ENCODE peak calls at places on chromosomes 11 and 22, in eight cellular contexts. One of them, this sample, is unnamed.

GRCh38 chr11:119683783-119684182 is 45.2 kb downstream of the NECTIN1 start:
- DNase-seq in spleen: no peak
- DNase-seq in GM12878: no peak
- DNase-seq in A549: no peak
- DNase-seq in heart left ventricle: no peak
- DNase-seq in body of pancreas: peak; percentile 74
- DNase-seq in sigmoid colon: no peak
- DNase-seq in HCT116: no peak
- DNase-seq in this sample: no peak

GRCh38 chr22:20439928-20440575 is 2.4 kb upstream of the SCARF2 start:
- DNase-seq in spleen: peak; percentile 62
- DNase-seq in GM12878: no peak
- DNase-seq in A549: no peak
- DNase-seq in heart left ventricle: peak; percentile 13
- DNase-seq in body of pancreas: no peak
- DNase-seq in sigmoid colon: peak; percentile 54
- DNase-seq in HCT116: no peak
- DNase-seq in this sample: no peak

GRCh38 chr11:130416906-130417305 is 11.5 kb downstream of the ADAMTS8 start:
- DNase-seq in spleen: no peak
- DNase-seq in GM12878: no peak
- DNase-seq in A549: no peak
- DNase-seq in heart left ventricle: no peak
- DNase-seq in body of pancreas: no peak
- DNase-seq in sigmoid colon: no peak
- DNase-seq in HCT116: no peak
- DNase-seq in this sample: no peak

GRCh38 chr11:61327669-61328071 is 5.2 kb downstream of the DDB1 start:
- DNase-seq in spleen: no peak
- DNase-seq in GM12878: no peak
- DNase-seq in A549: no peak
- DNase-seq in heart left ventricle: no peak
- DNase-seq in body of pancreas: no peak
- DNase-seq in sigmoid colon: no peak
- DNase-seq in HCT116: no peak
- DNase-seq in this sample: no peak

GRCh38 chr11:2687223-2687530 is 12.6 kb downstream of the KCNQ1OT1 start:
- DNase-seq in spleen: peak; percentile 44
- DNase-seq in GM12878: no peak
- DNase-seq in A549: no peak
- DNase-seq in heart left ventricle: no peak
- DNase-seq in body of pancreas: peak; percentile 12
- DNase-seq in sigmoid colon: peak; percentile 42
- DNase-seq in HCT116: no peak
- DNase-seq in this sample: no peak

GRCh38 chr22:31040542-31041398 is 40.3 kb upstream of the SMTN start:
- DNase-seq in spleen: no peak
- DNase-seq in GM12878: no peak
- DNase-seq in A549: no peak
- DNase-seq in heart left ventricle: no peak
- DNase-seq in body of pancreas: no peak
- DNase-seq in sigmoid colon: peak; percentile 67
- DNase-seq in HCT116: no peak
- DNase-seq in this sample: no peak

GRCh38 chr11:111359223-111360149 is 19.6 kb downstream of the POU2AF1 start:
- DNase-seq in spleen: no peak
- DNase-seq in GM12878: no peak
- DNase-seq in A549: no peak
- DNase-seq in heart left ventricle: no peak
- DNase-seq in body of pancreas: no peak
- DNase-seq in sigmoid colon: no peak
- DNase-seq in HCT116: no peak
- DNase-seq in this sample: no peak

GRCh38 chr22:35648066-35649025 is at the start of gene APOL6:
- DNase-seq in spleen: peak; percentile 81
- DNase-seq in GM12878: peak; percentile 65
- DNase-seq in A549: peak; percentile 23
- DNase-seq in heart left ventricle: no peak
- DNase-seq in body of pancreas: peak; percentile 26
- DNase-seq in sigmoid colon: peak; percentile 74
- DNase-seq in HCT116: no peak
- DNase-seq in this sample: peak; percentile 75

GRCh38 chr22:48083502-48083901 is 1321.1 kb downstream of the TBC1D22A start:
- DNase-seq in spleen: peak; percentile 54
- DNase-seq in GM12878: no peak
- DNase-seq in A549: no peak
- DNase-seq in heart left ventricle: no peak
- DNase-seq in body of pancreas: no peak
- DNase-seq in sigmoid colon: peak; percentile 27
- DNase-seq in HCT116: no peak
- DNase-seq in this sample: no peak

GRCh38 chr22:48779661-48780596 is 1047.7 kb downstream of the BRD1 start:
- DNase-seq in spleen: no peak
- DNase-seq in GM12878: no peak
- DNase-seq in A549: no peak
- DNase-seq in heart left ventricle: no peak
- DNase-seq in body of pancreas: no peak
- DNase-seq in sigmoid colon: peak; percentile 52
- DNase-seq in HCT116: no peak
- DNase-seq in this sample: no peak

GRCh38 chr11:1899686-1900085 is 8.0 kb upstream of the PRR33 start:
- DNase-seq in spleen: no peak
- DNase-seq in GM12878: no peak
- DNase-seq in A549: no peak
- DNase-seq in heart left ventricle: no peak
- DNase-seq in body of pancreas: no peak
- DNase-seq in sigmoid colon: no peak
- DNase-seq in HCT116: no peak
- DNase-seq in this sample: no peak

GRCh38 chr11:82714346-82715174 is 19.1 kb downstream of the FAM181B start:
- DNase-seq in spleen: no peak
- DNase-seq in GM12878: no peak
- DNase-seq in A549: no peak
- DNase-seq in heart left ventricle: no peak
- DNase-seq in body of pancreas: no peak
- DNase-seq in sigmoid colon: no peak
- DNase-seq in HCT116: no peak
- DNase-seq in this sample: no peak

GRCh38 chr11:47215366-47215925 is 672 bp downstream of the DDB2 start:
- DNase-seq in spleen: no peak
- DNase-seq in GM12878: peak; percentile 32
- DNase-seq in A549: no peak
- DNase-seq in heart left ventricle: no peak
- DNase-seq in body of pancreas: no peak
- DNase-seq in sigmoid colon: no peak
- DNase-seq in HCT116: no peak
- DNase-seq in this sample: no peak

GRCh38 chr11:45806072-45806933 is 1.4 kb downstream of the SLC35C1 start:
- DNase-seq in spleen: no peak
- DNase-seq in GM12878: no peak
- DNase-seq in A549: no peak
- DNase-seq in heart left ventricle: no peak
- DNase-seq in body of pancreas: no peak
- DNase-seq in sigmoid colon: no peak
- DNase-seq in HCT116: no peak
- DNase-seq in this sample: no peak

GRCh38 chr22:35862697-35863096 is 145.0 kb downstream of the APOL5 start:
- DNase-seq in spleen: no peak
- DNase-seq in GM12878: no peak
- DNase-seq in A549: no peak
- DNase-seq in heart left ventricle: no peak
- DNase-seq in body of pancreas: no peak
- DNase-seq in sigmoid colon: no peak
- DNase-seq in HCT116: no peak
- DNase-seq in this sample: no peak

GRCh38 chr11:95469268-95469667 is 238.3 kb upstream of the SESN3 start:
- DNase-seq in spleen: no peak
- DNase-seq in GM12878: no peak
- DNase-seq in A549: no peak
- DNase-seq in heart left ventricle: no peak
- DNase-seq in body of pancreas: no peak
- DNase-seq in sigmoid colon: no peak
- DNase-seq in HCT116: no peak
- DNase-seq in this sample: no peak

GRCh38 chr22:48147404-48147803 is 1385.0 kb downstream of the TBC1D22A start:
- DNase-seq in spleen: no peak
- DNase-seq in GM12878: no peak
- DNase-seq in A549: no peak
- DNase-seq in heart left ventricle: no peak
- DNase-seq in body of pancreas: no peak
- DNase-seq in sigmoid colon: no peak
- DNase-seq in HCT116: no peak
- DNase-seq in this sample: no peak

GRCh38 chr11:130677486-130678153 is 229.2 kb downstream of the ADAMTS15 start:
- DNase-seq in spleen: no peak
- DNase-seq in GM12878: no peak
- DNase-seq in A549: peak; percentile 42
- DNase-seq in heart left ventricle: peak; percentile 43
- DNase-seq in body of pancreas: peak; percentile 31
- DNase-seq in sigmoid colon: no peak
- DNase-seq in HCT116: no peak
- DNase-seq in this sample: no peak

GRCh38 chr11:122797651-122798050 is 40.6 kb upstream of the CRTAM start:
- DNase-seq in spleen: no peak
- DNase-seq in GM12878: no peak
- DNase-seq in A549: no peak
- DNase-seq in heart left ventricle: no peak
- DNase-seq in body of pancreas: no peak
- DNase-seq in sigmoid colon: no peak
- DNase-seq in HCT116: no peak
- DNase-seq in this sample: no peak

DNA sequence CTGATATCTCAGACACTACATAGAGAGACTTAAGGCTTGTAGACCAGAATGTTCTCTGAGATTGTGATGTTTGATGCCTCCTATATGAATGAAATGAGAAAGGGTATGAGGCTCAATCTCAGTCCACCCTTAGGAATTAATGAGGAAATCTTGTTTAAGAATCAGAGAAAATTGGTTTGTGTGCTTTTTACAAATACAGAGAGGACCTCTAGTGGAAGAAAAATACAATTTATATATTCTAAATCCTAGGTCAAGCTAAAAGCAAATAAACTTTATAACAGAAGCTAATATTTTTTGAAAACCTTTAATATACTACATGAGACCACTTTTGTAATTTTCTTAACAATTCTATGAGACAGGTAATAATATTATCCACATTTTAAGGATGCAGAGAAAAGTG is 5.0 kb upstream of the OR52H1 start:
- DNase-seq in spleen: no peak
- DNase-seq in GM12878: no peak
- DNase-seq in A549: no peak
- DNase-seq in heart left ventricle: no peak
- DNase-seq in body of pancreas: no peak
- DNase-seq in sigmoid colon: no peak
- DNase-seq in HCT116: no peak
- DNase-seq in this sample: no peak
- TF ChIP-seq POLR2A in spleen: no peak
- TF ChIP-seq POLR2A in GM12878: no peak
- TF ChIP-seq POLR2A in A549: no peak
- TF ChIP-seq POLR2A in heart left ventricle: no peak
- TF ChIP-seq POLR2A in body of pancreas: no peak
- TF ChIP-seq POLR2A in sigmoid colon: no peak
- TF ChIP-seq POLR2A in HCT116: no peak
- TF ChIP-seq POLR2A in this sample: no peak

GRCh38 chr22:25750569-25751173 is 8.7 kb downstream of the MYO18B start:
- DNase-seq in spleen: no peak
- DNase-seq in GM12878: no peak
- DNase-seq in A549: no peak
- DNase-seq in heart left ventricle: no peak
- DNase-seq in body of pancreas: no peak
- DNase-seq in sigmoid colon: no peak
- DNase-seq in HCT116: no peak
- DNase-seq in this sample: peak; percentile 58
- TF ChIP-seq POLR2A in spleen: no peak
- TF ChIP-seq POLR2A in GM12878: no peak
- TF ChIP-seq POLR2A in A549: no peak
- TF ChIP-seq POLR2A in heart left ventricle: no peak
- TF ChIP-seq POLR2A in body of pancreas: no peak
- TF ChIP-seq POLR2A in sigmoid colon: no peak
- TF ChIP-seq POLR2A in HCT116: no peak
- TF ChIP-seq POLR2A in this sample: no peak

DNA sequence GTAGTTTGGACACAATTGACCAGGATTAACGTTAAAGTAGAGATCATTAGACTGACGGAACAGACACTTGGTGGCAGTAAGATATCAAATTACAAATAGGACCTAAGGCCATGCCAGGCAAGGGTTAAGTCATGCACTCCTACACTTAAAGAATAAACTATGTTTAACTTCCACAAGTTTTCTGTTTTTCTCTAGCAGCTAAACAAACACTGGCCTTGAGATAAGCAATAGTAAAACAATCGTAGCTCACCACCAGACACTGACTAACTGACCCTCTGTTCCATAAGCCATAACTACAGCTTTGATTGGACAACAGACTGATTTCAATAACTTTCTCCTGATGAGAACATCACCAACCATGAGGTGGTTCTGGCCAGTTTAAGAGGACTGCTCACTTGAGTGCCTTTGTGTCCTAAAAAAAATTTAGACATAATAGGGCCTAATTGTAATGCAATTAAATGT is 2.0 kb upstream of the CEP126 start:
- DNase-seq in spleen: no peak
- DNase-seq in GM12878: no peak
- DNase-seq in A549: peak; percentile 68
- DNase-seq in heart left ventricle: no peak
- DNase-seq in body of pancreas: no peak
- DNase-seq in sigmoid colon: no peak
- DNase-seq in HCT116: no peak
- DNase-seq in this sample: no peak
- TF ChIP-seq POLR2A in spleen: no peak
- TF ChIP-seq POLR2A in GM12878: no peak
- TF ChIP-seq POLR2A in A549: no peak
- TF ChIP-seq POLR2A in heart left ventricle: no peak
- TF ChIP-seq POLR2A in body of pancreas: no peak
- TF ChIP-seq POLR2A in sigmoid colon: no peak
- TF ChIP-seq POLR2A in HCT116: no peak
- TF ChIP-seq POLR2A in this sample: no peak

DNA sequence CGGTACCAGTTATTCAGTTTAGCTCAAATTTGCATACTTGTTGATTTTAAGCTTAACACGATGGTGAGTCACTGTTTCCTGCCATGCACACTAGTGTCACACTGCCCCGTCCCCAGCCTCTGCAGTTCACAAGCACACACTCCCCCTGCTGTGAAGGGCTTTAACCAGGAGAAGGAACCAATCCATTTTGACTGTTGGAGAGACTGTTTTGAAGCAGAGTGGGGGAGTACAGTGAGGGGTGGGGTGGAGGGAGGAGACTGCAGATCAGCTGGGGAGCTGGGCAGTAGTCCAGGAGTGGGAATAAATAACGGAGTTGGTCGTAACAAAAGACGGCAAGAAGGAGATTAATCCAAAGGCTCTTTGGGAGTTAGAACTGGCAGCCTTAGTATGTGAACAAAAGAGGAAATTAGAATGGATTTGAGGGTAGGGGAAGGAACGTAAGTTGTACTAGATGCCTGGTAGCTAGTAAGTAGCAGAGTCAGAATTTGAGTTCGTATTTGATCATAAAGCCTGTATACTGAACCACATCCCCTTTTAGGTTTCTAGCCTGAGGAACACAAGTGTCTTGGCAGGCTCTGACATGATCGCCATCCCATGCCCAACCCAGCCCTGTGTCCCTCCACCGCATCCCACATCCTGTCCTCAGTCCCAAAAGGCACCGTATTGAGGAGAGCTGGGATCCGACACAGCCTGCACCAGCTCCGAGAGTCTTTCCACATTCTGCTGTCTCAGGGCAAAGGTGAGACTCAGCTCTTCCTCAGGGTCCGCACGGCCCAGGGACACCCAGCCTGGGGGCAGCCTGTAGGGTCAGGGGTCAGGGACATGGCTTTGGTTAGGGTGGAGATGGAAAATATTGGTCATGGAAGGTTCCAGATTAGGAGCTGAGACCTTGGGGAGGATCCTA is 853 bp downstream of the TPP1 start:
- DNase-seq in spleen: peak; percentile 86
- DNase-seq in GM12878: no peak
- DNase-seq in A549: no peak
- DNase-seq in heart left ventricle: no peak
- DNase-seq in body of pancreas: no peak
- DNase-seq in sigmoid colon: peak; percentile 85
- DNase-seq in HCT116: no peak
- DNase-seq in this sample: peak; percentile 65
- TF ChIP-seq POLR2A in spleen: no peak
- TF ChIP-seq POLR2A in GM12878: no peak
- TF ChIP-seq POLR2A in A549: no peak
- TF ChIP-seq POLR2A in heart left ventricle: no peak
- TF ChIP-seq POLR2A in body of pancreas: no peak
- TF ChIP-seq POLR2A in sigmoid colon: peak; percentile 7
- TF ChIP-seq POLR2A in HCT116: no peak
- TF ChIP-seq POLR2A in this sample: no peak

This sample was measured in erythroblast.